ENCODE peak calls at places on chromosomes 4 and X, in eight cellular contexts. J is cardiac muscle cell; X is tibial nerve; G is dorsolateral prefrontal cortex; K is WERI-Rb-1; S is CD8-positive, alpha-beta T cell; Y is coronary artery; O is heart right ventricle. T is an unnamed sample.

GRCh38 chr4:153119626-153120025 is 84.6 kb upstream of the TRIM2 start:
- DNase-seq in J (no peak), X (no peak), G (no peak), K (no peak), S (no peak), Y (no peak), O (no peak), T (no peak)

GRCh38 chrX:117134983-117135382 is 672.2 kb upstream of the CT83 start:
- DNase-seq in J (no peak), X (no peak), G (no peak), K (no peak), S (no peak), Y (no peak), O (no peak), T (no peak)

GRCh38 chr4:54942735-54943134 is 182.7 kb downstream of the KDR start:
- DNase-seq in J (no peak), X (no peak), G (no peak), K (no peak), S (no peak), Y (no peak), O (no peak), T (no peak)

GRCh38 chr4:75058486-75058885 is 125.6 kb downstream of the PARM1 start:
- DNase-seq in J (no peak), X (no peak), G (no peak), K (no peak), S (no peak), Y (no peak), O (no peak), T (no peak)

GRCh38 chr4:53066155-53066554 is 204.0 kb downstream of the RASL11B start:
- DNase-seq in J (no peak), X (no peak), G (no peak), K (no peak), S (no peak), Y (no peak), O (no peak), T (no peak)

GRCh38 chr4:36332023-36332781 is 50.8 kb downstream of the DTHD1 start:
- DNase-seq in J (no peak), X (no peak), G (peak), K (no peak), S (no peak), Y (no peak), O (no peak), T (no peak)

GRCh38 chr4:1592179-1593037 is 91.7 kb downstream of the FAM53A start:
- DNase-seq in J (no peak), X (no peak), G (no peak), K (no peak), S (no peak), Y (no peak), O (peak), T (no peak)

GRCh38 chr4:73018595-73018994 is 50.9 kb downstream of the COX18 start:
- DNase-seq in J (no peak), X (no peak), G (no peak), K (peak), S (no peak), Y (no peak), O (no peak), T (no peak)

GRCh38 chr4:102543030-102543505 is 41.9 kb downstream of the NFKB1 start:
- DNase-seq in J (no peak), X (no peak), G (no peak), K (no peak), S (no peak), Y (no peak), O (no peak), T (no peak)

GRCh38 chrX:11261260-11261659 is 32.0 kb upstream of the AMELX start:
- DNase-seq in J (no peak), X (no peak), G (no peak), K (no peak), S (no peak), Y (no peak), O (no peak), T (no peak)

GRCh38 chrX:152220612-152221011 is 82.2 kb upstream of the MAGEA10 start:
- DNase-seq in J (no peak), X (no peak), G (no peak), K (no peak), S (no peak), Y (no peak), O (no peak), T (peak)

GRCh38 chrX:20967725-20968124 is 406.5 kb upstream of the CNKSR2 start:
- DNase-seq in J (no peak), X (no peak), G (no peak), K (no peak), S (no peak), Y (no peak), O (no peak), T (no peak)

GRCh38 chr4:10336471-10336870 is 120.8 kb downstream of the ZNF518B start:
- DNase-seq in J (no peak), X (no peak), G (no peak), K (no peak), S (no peak), Y (no peak), O (no peak), T (peak)

GRCh38 chr4:55398461-55398860 is 2.7 kb downstream of the TMEM165 start:
- DNase-seq in J (no peak), X (no peak), G (no peak), K (no peak), S (no peak), Y (no peak), O (no peak), T (peak)

GRCh38 chrX:44874481-44875184 is 1.6 kb downstream of the KDM6A start:
- DNase-seq in J (peak), X (no peak), G (peak), K (peak), S (peak), Y (no peak), O (no peak), T (no peak)

GRCh38 chrX:150482537-150483217 is 85.7 kb upstream of the MTM1 start:
- DNase-seq in J (no peak), X (no peak), G (peak), K (no peak), S (no peak), Y (no peak), O (no peak), T (peak)

GRCh38 chr4:151771664-151772063 is 10.9 kb upstream of the GATB start:
- DNase-seq in J (no peak), X (no peak), G (no peak), K (no peak), S (no peak), Y (no peak), O (no peak), T (no peak)

GRCh38 chrX:121863976-121864375 is 816.6 kb downstream of the GLUD2 start:
- DNase-seq in J (no peak), X (no peak), G (no peak), K (no peak), S (no peak), Y (no peak), O (no peak), T (no peak)

GRCh38 chr4:139977838-139978604 is 176.0 kb downstream of the MAML3 start:
- DNase-seq in J (no peak), X (no peak), G (no peak), K (no peak), S (no peak), Y (no peak), O (no peak), T (no peak)

GRCh38 chr4:181835348-181835747 is 407.9 kb upstream of the TENM3 start:
- DNase-seq in J (no peak), X (no peak), G (no peak), K (no peak), S (no peak), Y (no peak), O (no peak), T (no peak)

GRCh38 chr4:141248029-141248428 is 27.3 kb downstream of the ZNF330 start:
- DNase-seq in J (no peak), X (no peak), G (no peak), K (peak), S (no peak), Y (no peak), O (no peak), T (no peak)

GRCh38 chr4:98505991-98506390 is 152.4 kb downstream of the TSPAN5 start:
- DNase-seq in J (no peak), X (no peak), G (no peak), K (no peak), S (no peak), Y (no peak), O (no peak), T (no peak)

GRCh38 chrX:119240356-119240755 is 4.3 kb downstream of the PGRMC1 start:
- DNase-seq in J (no peak), X (no peak), G (no peak), K (no peak), S (no peak), Y (no peak), O (no peak), T (no peak)

GRCh38 chrX:46837543-46838481 is 969 bp downstream of the RP2 start:
- DNase-seq in J (no peak), X (no peak), G (no peak), K (peak), S (no peak), Y (no peak), O (no peak), T (no peak)

GRCh38 chrX:12947545-12948235 is 27.2 kb upstream of the TMSB4X start:
- DNase-seq in J (no peak), X (no peak), G (no peak), K (no peak), S (no peak), Y (no peak), O (no peak), T (no peak)

GRCh38 chrX:87391742-87392141 is 125.9 kb upstream of the KLHL4 start:
- DNase-seq in J (no peak), X (no peak), G (no peak), K (no peak), S (no peak), Y (no peak), O (no peak), T (no peak)

GRCh38 chr4:1604181-1604705 is 79.9 kb downstream of the FAM53A start:
- DNase-seq in J (no peak), X (no peak), G (no peak), K (no peak), S (no peak), Y (no peak), O (peak), T (no peak)

GRCh38 chr4:147733614-147734344 is 1.9 kb downstream of the ARHGAP10 start:
- DNase-seq in J (peak), X (no peak), G (no peak), K (peak), S (no peak), Y (peak), O (no peak), T (no peak)

GRCh38 chr4:123826896-123827295 is 430.3 kb downstream of the SPRY1 start:
- DNase-seq in J (no peak), X (no peak), G (no peak), K (no peak), S (no peak), Y (no peak), O (no peak), T (no peak)

GRCh38 chr4:83054928-83055327 is 19.9 kb downstream of the COPS4 start:
- DNase-seq in J (no peak), X (no peak), G (no peak), K (no peak), S (no peak), Y (no peak), O (no peak), T (no peak)

GRCh38 chr4:156228706-156229105 is 275.0 kb upstream of the CTSO start:
- DNase-seq in J (no peak), X (no peak), G (no peak), K (no peak), S (no peak), Y (no peak), O (no peak), T (no peak)

GRCh38 chrX:46758163-46758955 is 559 bp downstream of the SLC9A7 start:
- DNase-seq in J (peak), X (no peak), G (no peak), K (peak), S (peak), Y (no peak), O (peak), T (no peak)

GRCh38 chr4:69078852-69079251 is 17.4 kb upstream of the UGT2B7 start:
- DNase-seq in J (no peak), X (no peak), G (no peak), K (no peak), S (no peak), Y (no peak), O (no peak), T (no peak)

GRCh38 chrX:11137543-11138139 is 26.5 kb downstream of the HCCS start:
- DNase-seq in J (peak), X (no peak), G (no peak), K (no peak), S (no peak), Y (no peak), O (no peak), T (no peak)

GRCh38 chr4:54213812-54214211 is 15.3 kb upstream of the PDGFRA start:
- DNase-seq in J (no peak), X (no peak), G (no peak), K (no peak), S (no peak), Y (no peak), O (no peak), T (no peak)

GRCh38 chr4:184856277-184856609 is 30.5 kb upstream of the ACSL1 start:
- DNase-seq in J (no peak), X (no peak), G (no peak), K (no peak), S (no peak), Y (no peak), O (no peak), T (no peak)

GRCh38 chr4:185638548-185639301 is 103.4 kb upstream of the PDLIM3 start:
- DNase-seq in J (no peak), X (no peak), G (no peak), K (no peak), S (no peak), Y (no peak), O (no peak), T (no peak)

GRCh38 chrX:112851161-112851779 is 10.6 kb upstream of the AMOT start:
- DNase-seq in J (no peak), X (no peak), G (no peak), K (no peak), S (no peak), Y (no peak), O (no peak), T (no peak)
- H3K27ac ChIP-seq in J (no peak), X (no peak), G (no peak), K (no peak), S (no peak), Y (no peak), O (no peak), T (no peak)

DNA sequence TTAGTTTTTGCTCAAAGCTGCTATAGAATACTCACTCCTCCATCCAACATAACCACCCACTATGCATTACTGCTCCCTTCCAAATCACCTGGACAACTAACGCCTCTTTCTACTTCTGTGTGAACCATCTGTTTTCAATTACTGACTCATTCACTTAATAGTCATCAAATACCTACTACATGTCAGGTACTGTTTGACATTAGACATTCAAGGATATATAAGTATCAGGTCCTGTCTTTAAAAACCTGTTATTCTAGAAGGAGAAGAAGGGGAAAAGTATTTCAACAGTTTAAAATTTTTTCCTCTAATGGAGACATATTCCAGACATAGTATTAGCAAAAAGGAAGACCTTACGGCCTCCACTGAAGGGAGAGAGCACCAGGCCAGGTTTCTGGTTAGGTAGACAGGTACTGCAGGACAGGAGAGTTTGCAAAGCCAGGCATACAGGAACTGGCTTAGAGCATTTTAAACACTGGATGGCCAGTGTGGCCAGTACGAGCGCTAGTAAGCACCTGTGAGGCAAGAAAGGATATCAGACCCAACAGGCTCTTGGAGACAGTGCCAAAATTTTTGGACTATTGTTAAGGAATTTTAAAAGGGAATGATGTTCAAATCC is 39.0 kb downstream of the SH3RF1 start:
- DNase-seq in J (no peak), X (no peak), G (no peak), K (no peak), S (no peak), Y (no peak), O (no peak), T (peak)
- H3K27ac ChIP-seq in J (no peak), X (no peak), G (no peak), K (no peak), S (no peak), Y (no peak), O (no peak), T (peak)

GRCh38 chrX:16867947-16868346 is 2.2 kb downstream of the RBBP7 start:
- DNase-seq in J (no peak), X (no peak), G (no peak), K (no peak), S (no peak), Y (no peak), O (no peak), T (no peak)
- H3K27ac ChIP-seq in J (no peak), X (no peak), G (no peak), K (no peak), S (no peak), Y (no peak), O (no peak), T (no peak)

GRCh38 chr4:95000076-95000648 is 242.4 kb downstream of the BMPR1B start:
- DNase-seq in J (no peak), X (no peak), G (no peak), K (no peak), S (no peak), Y (no peak), O (no peak), T (no peak)

GRCh38 chr4:94995684-94996394 is 238.1 kb downstream of the BMPR1B start:
- DNase-seq in J (peak), X (no peak), G (peak), K (no peak), S (no peak), Y (no peak), O (no peak), T (no peak)
- H3K27ac ChIP-seq in J (no peak), X (no peak), G (peak), K (no peak), S (no peak), Y (no peak), O (peak), T (peak)

DNA sequence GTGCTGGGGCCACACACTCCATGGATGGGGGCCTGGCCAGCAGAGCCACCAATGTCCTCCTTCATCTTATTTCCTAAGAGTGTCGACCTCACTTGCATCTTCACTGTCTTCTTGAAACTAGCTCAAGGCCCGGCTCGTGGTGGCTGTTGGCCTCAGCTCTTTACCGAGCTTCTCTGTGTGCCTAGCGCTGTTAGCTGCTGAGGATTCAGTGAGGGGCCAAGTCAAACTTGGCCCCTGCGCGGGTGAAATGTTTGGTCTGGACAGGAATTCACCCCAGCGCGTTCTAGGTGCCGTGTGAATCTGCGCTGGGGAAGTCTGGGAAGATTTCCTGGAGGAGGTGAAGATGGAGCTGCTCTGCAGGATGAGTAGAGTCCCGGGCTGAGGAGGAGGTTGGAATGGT is 8.5 kb downstream of the SORCS2 start:
- DNase-seq in J (no peak), X (peak), G (no peak), K (no peak), S (no peak), Y (no peak), O (no peak), T (no peak)
- H3K27ac ChIP-seq in J (no peak), X (no peak), G (no peak), K (no peak), S (no peak), Y (no peak), O (no peak), T (no peak)

GRCh38 chrX:110286126-110286525 is 31.8 kb downstream of the AMMECR1 start:
- DNase-seq in J (no peak), X (no peak), G (no peak), K (no peak), S (no peak), Y (no peak), O (no peak), T (peak)
- H3K27ac ChIP-seq in J (no peak), X (no peak), G (no peak), K (no peak), S (no peak), Y (no peak), O (no peak), T (peak)

GRCh38 chr4:119040261-119040660 is 95.4 kb upstream of the MYOZ2 start:
- DNase-seq in J (no peak), X (no peak), G (no peak), K (no peak), S (no peak), Y (no peak), O (no peak), T (no peak)

GRCh38 chr4:119039160-119039559 is 96.5 kb upstream of the MYOZ2 start:
- DNase-seq in J (no peak), X (no peak), G (no peak), K (no peak), S (no peak), Y (no peak), O (no peak), T (no peak)

GRCh38 chr4:119037709-119038463 is 97.7 kb upstream of the MYOZ2 start:
- DNase-seq in J (no peak), X (no peak), G (no peak), K (no peak), S (no peak), Y (no peak), O (no peak), T (no peak)

GRCh38 chr4:119039779-119040178 is 95.9 kb upstream of the MYOZ2 start:
- DNase-seq in J (no peak), X (no peak), G (no peak), K (no peak), S (no peak), Y (no peak), O (no peak), T (no peak)

GRCh38 chr4:119038465-119038864 is 97.2 kb upstream of the MYOZ2 start:
- DNase-seq in J (no peak), X (no peak), G (no peak), K (no peak), S (no peak), Y (no peak), O (no peak), T (no peak)
- H3K27ac ChIP-seq in J (no peak), X (no peak), G (peak), K (no peak), S (no peak), Y (peak), O (no peak), T (no peak)

DNA sequence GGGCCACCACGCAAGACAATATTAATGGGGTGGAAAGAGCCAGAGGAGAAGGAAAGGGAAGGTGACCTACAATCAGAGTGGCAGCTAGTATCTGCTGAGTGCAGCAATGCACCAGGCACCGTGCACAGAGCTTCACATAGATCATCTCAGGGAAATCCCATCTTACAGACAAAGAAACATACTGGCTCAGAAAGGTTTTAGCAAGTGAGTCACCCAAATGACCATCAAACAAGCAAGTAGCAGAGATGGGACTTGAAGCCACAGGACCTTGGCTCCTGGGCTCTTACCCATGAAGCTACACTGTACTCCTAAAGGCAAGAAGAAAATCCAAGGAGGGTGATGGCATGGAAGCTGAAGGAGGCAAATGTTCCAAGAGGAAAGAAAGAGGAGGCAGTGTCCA is 6.8 kb downstream of the ANXA5 start:
- DNase-seq in J (no peak), X (no peak), G (no peak), K (no peak), S (no peak), Y (no peak), O (no peak), T (no peak)
- H3K27ac ChIP-seq in J (no peak), X (peak), G (peak), K (no peak), S (no peak), Y (peak), O (no peak), T (peak)